ENCODE peak calls at places on chromosomes 3 and 15, in four cellular contexts. W is epithelial cell of esophagus, F is fibroblast of pulmonary artery, X is fibroblast of the aortic adventitia. P is an unnamed sample.

GRCh38 chr15:22979069-22979698 is 984 bp downstream of the CYFIP1 start:
- DNase-seq in W (peak), F (peak), X (peak), P (peak)

GRCh38 chr3:3165241-3165640 is 14.2 kb downstream of the CRBN start:
- DNase-seq in W (peak), F (no peak), X (no peak), P (no peak)

GRCh38 chr15:70528270-70528706 is 235.1 kb downstream of the UACA start:
- DNase-seq in W (no peak), F (peak), X (peak), P (no peak)

GRCh38 chr15:58221591-58222241 is 83.5 kb downstream of the AQP9 start:
- DNase-seq in W (peak), F (peak), X (peak), P (no peak)

GRCh38 chr15:78035861-78036476 is 41.5 kb downstream of the TBC1D2B start:
- DNase-seq in W (no peak), F (no peak), X (no peak), P (no peak)

GRCh38 chr3:13452490-13453335 is 27.4 kb upstream of the HDAC11 start:
- DNase-seq in W (peak), F (peak), X (peak), P (peak)

GRCh38 chr3:39127907-39128303 is 20.4 kb downstream of the TTC21A start:
- DNase-seq in W (no peak), F (no peak), X (no peak), P (no peak)

GRCh38 chr3:9884555-9885165 is 4.6 kb upstream of the CIDEC start:
- DNase-seq in W (peak), F (peak), X (peak), P (no peak)

GRCh38 chr15:34802371-34802770 is 7.0 kb upstream of the ACTC1 start:
- DNase-seq in W (no peak), F (no peak), X (no peak), P (no peak)

GRCh38 chr15:93035953-93036810 is 52.8 kb downstream of the RGMA start:
- DNase-seq in W (peak), F (peak), X (peak), P (peak)

GRCh38 chr3:22175899-22176298 is 424.9 kb upstream of the ZNF385D start:
- DNase-seq in W (no peak), F (peak), X (peak), P (no peak)

GRCh38 chr3:24688446-24689148 is 193.9 kb upstream of the THRB start:
- DNase-seq in W (peak), F (no peak), X (no peak), P (no peak)

GRCh38 chr15:91473894-91474293 is 373.8 kb downstream of the SV2B start:
- DNase-seq in W (no peak), F (peak), X (peak), P (no peak)

GRCh38 chr3:122082357-122082756 is 27.2 kb downstream of the CD86 start:
- DNase-seq in W (no peak), F (no peak), X (no peak), P (no peak)

GRCh38 chr3:193826126-193826795 is 233.3 kb downstream of the OPA1 start:
- DNase-seq in W (peak), F (peak), X (peak), P (no peak)

GRCh38 chr15:71397377-71397776 is 282.1 kb downstream of the THSD4 start:
- DNase-seq in W (peak), F (peak), X (peak), P (no peak)

GRCh38 chr15:71057581-71057980 is 57.7 kb upstream of the THSD4 start:
- DNase-seq in W (no peak), F (no peak), X (no peak), P (no peak)

GRCh38 chr3:71681224-71681668 is 44.0 kb downstream of the EIF4E3 start:
- DNase-seq in W (peak), F (peak), X (peak), P (peak)

GRCh38 chr3:130522399-130522798 is 5.4 kb downstream of the COL6A6 start:
- DNase-seq in W (no peak), F (no peak), X (no peak), P (no peak)

GRCh38 chr3:34106879-34107278 is 308.4 kb downstream of the PDCD6IP start:
- DNase-seq in W (peak), F (peak), X (no peak), P (peak)

GRCh38 chr15:49135893-49136292 is 19.5 kb downstream of the COPS2 start:
- DNase-seq in W (peak), F (peak), X (peak), P (no peak)

GRCh38 chr3:172624999-172625398 is 85.9 kb downstream of the NCEH1 start:
- DNase-seq in W (no peak), F (no peak), X (no peak), P (no peak)

GRCh38 chr3:29759443-29760033 is 478.7 kb downstream of the RBMS3 start:
- DNase-seq in W (peak), F (peak), X (peak), P (no peak)

GRCh38 chr3:153070153-153070868 is 91.7 kb upstream of the RAP2B start:
- DNase-seq in W (peak), F (peak), X (peak), P (no peak)

GRCh38 chr15:81809543-81809942 is 236.3 kb downstream of the MEX3B start:
- DNase-seq in W (no peak), F (peak), X (peak), P (no peak)

GRCh38 chr15:81814882-81815455 is 230.8 kb downstream of the MEX3B start:
- DNase-seq in W (no peak), F (no peak), X (no peak), P (no peak)

GRCh38 chr15:81813215-81813614 is 232.6 kb downstream of the MEX3B start:
- DNase-seq in W (no peak), F (no peak), X (no peak), P (no peak)
- TF ChIP-seq CTCF in W (peak), F (no peak), X (no peak), P (peak)

DNA sequence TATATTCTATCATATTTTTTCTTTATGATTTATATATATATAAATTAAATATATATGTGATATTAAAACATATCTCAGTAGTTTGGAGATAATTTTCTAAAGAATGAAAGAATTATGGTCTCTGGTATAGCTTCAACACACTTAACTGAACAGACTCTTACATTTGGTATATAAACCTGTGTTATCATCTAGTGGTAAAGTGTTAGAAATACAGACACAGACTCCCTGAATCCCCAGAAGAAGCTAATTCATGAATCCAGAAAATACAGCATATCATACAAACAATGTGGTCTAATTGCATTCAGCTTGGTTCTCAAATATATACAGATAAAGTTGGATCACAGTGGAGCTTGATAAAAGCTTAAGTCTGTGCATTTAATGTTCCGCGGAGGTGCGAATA is 1100.4 kb downstream of the ROBO2 start:
- DNase-seq in W (no peak), F (peak), X (no peak), P (no peak)
- TF ChIP-seq CTCF in W (no peak), F (peak), X (no peak), P (no peak)

GRCh38 chr3:4981688-4982494 is 2.7 kb downstream of the BHLHE40 start:
- DNase-seq in W (peak), F (peak), X (peak), P (no peak)
- TF ChIP-seq CTCF in W (peak), F (peak), X (peak), P (peak)

DNA sequence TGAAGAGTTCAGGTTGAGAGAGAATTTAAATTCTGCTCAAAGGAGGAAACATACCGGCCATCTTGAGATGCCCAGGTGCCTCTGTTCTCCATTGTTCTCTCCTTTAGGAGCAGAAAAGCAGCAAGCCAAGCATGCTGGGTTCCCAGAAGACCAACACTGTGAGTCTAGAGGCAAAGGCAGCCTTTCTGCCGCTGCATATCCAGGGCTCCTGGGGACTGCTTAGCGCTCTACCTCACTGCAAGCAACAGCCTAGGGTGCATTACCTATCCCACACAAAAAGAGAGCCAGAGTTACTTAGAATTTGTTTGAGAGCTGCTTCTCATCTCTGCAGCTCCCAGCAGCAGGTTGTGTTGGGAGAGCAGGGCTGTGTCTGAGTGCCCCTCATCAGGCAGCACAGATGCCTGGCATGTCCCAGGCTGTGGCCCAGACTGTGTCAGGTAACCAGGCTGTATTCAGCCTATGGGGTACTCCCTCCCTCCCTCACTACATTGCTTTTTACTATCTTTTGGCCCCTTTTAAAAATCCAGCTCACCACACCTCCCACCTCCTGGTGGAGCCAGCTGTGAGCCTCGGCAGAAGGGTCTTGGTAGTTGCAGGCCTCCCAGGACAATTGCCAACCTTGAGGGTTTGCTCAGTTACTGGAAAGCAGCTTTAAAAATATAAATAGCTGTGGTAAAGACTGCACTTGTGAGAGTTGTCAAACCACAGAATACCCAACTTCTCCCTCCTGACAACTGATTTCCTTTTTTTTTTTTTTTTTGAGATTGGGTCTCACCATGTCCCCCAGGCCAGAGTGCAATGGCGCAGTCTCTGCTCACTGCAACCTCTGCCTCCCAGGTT is 30.2 kb downstream of the BCL2L10 start:
- DNase-seq in W (no peak), F (no peak), X (peak), P (no peak)
- TF ChIP-seq CTCF in W (no peak), F (no peak), X (no peak), P (no peak)

DNA sequence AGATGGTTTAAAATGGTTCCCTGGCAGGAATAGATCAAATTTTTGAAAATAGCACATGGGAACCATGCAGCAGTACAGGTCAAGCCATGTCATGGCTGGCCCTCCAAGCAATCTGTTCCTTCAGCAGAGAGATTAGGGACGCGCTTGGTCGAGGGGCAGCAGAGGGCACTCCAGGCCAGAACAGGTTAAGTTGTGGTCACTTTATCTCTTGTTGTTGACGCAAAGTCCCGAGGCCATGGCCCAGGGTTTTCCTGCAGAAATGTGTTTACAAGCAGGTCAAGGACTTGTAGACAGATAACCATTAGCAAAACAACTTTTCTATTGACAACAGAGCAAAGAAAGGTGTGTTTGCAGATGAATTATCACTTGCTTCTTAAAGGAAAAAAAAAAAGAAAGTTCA is 570.0 kb upstream of the NR2F2 start:
- DNase-seq in W (no peak), F (peak), X (no peak), P (peak)
- TF ChIP-seq CTCF in W (no peak), F (no peak), X (no peak), P (no peak)

P was measured in neural crest cell.